ENCODE peak calls at places on chromosomes 7 and 10, in eight cellular contexts. Z, R, L, N, H, C, D and G are unnamed samples.

GRCh38 chr7:142886866-142887265 is 1.3 kb upstream of the TRPV6 start:
- DNase-seq in N (no peak), C (no peak), Z (no peak), H (no peak), D (no peak), R (no peak), L (no peak), G (no peak)

GRCh38 chr7:80581472-80581871 is 57.0 kb upstream of the CD36 start:
- DNase-seq in N (no peak), Z (no peak), L (no peak), D (no peak), H (no peak), R (peak), C (no peak), G (no peak)

GRCh38 chr7:6183006-6183405 is 89.4 kb downstream of the CYTH3 start:
- DNase-seq in H (no peak), C (no peak), D (no peak), N (no peak), R (no peak), Z (no peak), L (no peak), G (no peak)

GRCh38 chr7:49583440-49583839 is 190.0 kb upstream of the VWC2 start:
- DNase-seq in C (no peak), H (no peak), Z (no peak), R (no peak), D (no peak), L (no peak), N (no peak), G (no peak)

GRCh38 chr7:79982151-79982770 is 152.4 kb upstream of the GNAI1 start:
- DNase-seq in N (no peak), C (peak), Z (no peak), D (no peak), L (no peak), H (no peak), R (no peak), G (no peak)

GRCh38 chr10:43215758-43216455 is 51.0 kb downstream of the RASGEF1A start:
- DNase-seq in R (no peak), H (no peak), C (no peak), D (no peak), L (no peak), N (no peak), Z (peak), G (no peak)

GRCh38 chr7:39688611-39689485 is 65.5 kb downstream of the RALA start:
- DNase-seq in R (no peak), D (no peak), Z (no peak), N (no peak), L (no peak), H (no peak), C (no peak), G (no peak)

GRCh38 chr7:24476227-24476626 is 97.0 kb upstream of the PALS2 start:
- DNase-seq in C (no peak), Z (no peak), L (no peak), R (no peak), H (no peak), D (no peak), N (no peak), G (no peak)

GRCh38 chr10:86888585-86889381 is 68.6 kb downstream of the MMRN2 start:
- DNase-seq in R (no peak), N (no peak), L (no peak), C (peak), Z (no peak), H (no peak), D (no peak), G (peak)

GRCh38 chr7:137399827-137400823 is 56.6 kb upstream of the PTN start:
- DNase-seq in R (no peak), Z (no peak), D (no peak), H (no peak), N (no peak), C (no peak), L (no peak), G (no peak)

GRCh38 chr7:34425194-34425593 is 232.8 kb upstream of the NPSR1 start:
- DNase-seq in N (no peak), L (no peak), Z (no peak), H (no peak), R (no peak), D (no peak), C (no peak), G (no peak)

GRCh38 chr10:101042667-101043355 is 11.8 kb downstream of the SFXN3 start:
- DNase-seq in R (peak), Z (peak), H (peak), D (peak), C (peak), L (peak), N (peak), G (peak)

GRCh38 chr7:39051707-39052106 is 74.0 kb downstream of the POU6F2 start:
- DNase-seq in C (no peak), H (no peak), L (no peak), Z (no peak), N (no peak), R (no peak), D (no peak), G (no peak)

GRCh38 chr7:98514211-98515150 is 102.6 kb upstream of the NPTX2 start:
- DNase-seq in L (no peak), D (no peak), Z (no peak), H (no peak), N (no peak), C (no peak), R (no peak), G (no peak)

GRCh38 chr10:49272251-49273081 is 26.5 kb upstream of the C10orf71 start:
- DNase-seq in H (no peak), N (no peak), D (no peak), R (peak), Z (no peak), L (no peak), C (peak), G (no peak)

GRCh38 chr7:111732923-111733322 is 170.6 kb upstream of the IMMP2L start:
- DNase-seq in Z (no peak), N (no peak), L (no peak), D (no peak), C (no peak), H (no peak), R (no peak), G (no peak)

GRCh38 chr10:82288461-82288881 is 413.5 kb downstream of the NRG3 start:
- DNase-seq in L (no peak), C (peak), H (no peak), Z (no peak), D (no peak), N (no peak), R (no peak), G (no peak)

GRCh38 chr10:91036807-91037405 is 116.0 kb upstream of the ANKRD1 start:
- DNase-seq in C (no peak), N (no peak), R (no peak), Z (no peak), H (no peak), L (no peak), D (no peak), G (no peak)

GRCh38 chr10:49118450-49118849 is 3.1 kb upstream of the VSTM4 start:
- DNase-seq in N (no peak), Z (no peak), R (no peak), D (no peak), C (no peak), L (no peak), H (no peak), G (no peak)

GRCh38 chr10:92005978-92006377 is 82.4 kb downstream of the BTAF1 start:
- DNase-seq in C (no peak), R (no peak), L (no peak), H (no peak), N (no peak), Z (no peak), D (no peak), G (no peak)

GRCh38 chr10:34655286-34656170 is 159.6 kb downstream of the PARD3 start:
- DNase-seq in C (peak), Z (no peak), R (no peak), D (peak), N (no peak), H (no peak), L (peak), G (no peak)

GRCh38 chr7:50739744-50740455 is 42.8 kb downstream of the GRB10 start:
- DNase-seq in H (no peak), R (no peak), Z (no peak), N (peak), D (no peak), C (no peak), L (no peak), G (no peak)

GRCh38 chr7:956031-956430 is 1.6 kb upstream of the ADAP1 start:
- DNase-seq in R (peak), L (no peak), Z (peak), N (no peak), D (no peak), C (no peak), H (peak), G (no peak)

GRCh38 chr7:952548-953441 is 1.7 kb downstream of the ADAP1 start:
- DNase-seq in R (peak), N (no peak), Z (peak), L (no peak), D (no peak), C (no peak), H (peak), G (no peak)

GRCh38 chr7:951881-952547 is 2.5 kb downstream of the ADAP1 start:
- DNase-seq in C (no peak), N (no peak), L (no peak), H (peak), Z (peak), D (no peak), R (peak), G (no peak)

GRCh38 chr7:953547-954327 is 743 bp downstream of the ADAP1 start:
- DNase-seq in C (no peak), D (no peak), N (no peak), L (peak), H (peak), R (peak), Z (peak), G (no peak)

DNA sequence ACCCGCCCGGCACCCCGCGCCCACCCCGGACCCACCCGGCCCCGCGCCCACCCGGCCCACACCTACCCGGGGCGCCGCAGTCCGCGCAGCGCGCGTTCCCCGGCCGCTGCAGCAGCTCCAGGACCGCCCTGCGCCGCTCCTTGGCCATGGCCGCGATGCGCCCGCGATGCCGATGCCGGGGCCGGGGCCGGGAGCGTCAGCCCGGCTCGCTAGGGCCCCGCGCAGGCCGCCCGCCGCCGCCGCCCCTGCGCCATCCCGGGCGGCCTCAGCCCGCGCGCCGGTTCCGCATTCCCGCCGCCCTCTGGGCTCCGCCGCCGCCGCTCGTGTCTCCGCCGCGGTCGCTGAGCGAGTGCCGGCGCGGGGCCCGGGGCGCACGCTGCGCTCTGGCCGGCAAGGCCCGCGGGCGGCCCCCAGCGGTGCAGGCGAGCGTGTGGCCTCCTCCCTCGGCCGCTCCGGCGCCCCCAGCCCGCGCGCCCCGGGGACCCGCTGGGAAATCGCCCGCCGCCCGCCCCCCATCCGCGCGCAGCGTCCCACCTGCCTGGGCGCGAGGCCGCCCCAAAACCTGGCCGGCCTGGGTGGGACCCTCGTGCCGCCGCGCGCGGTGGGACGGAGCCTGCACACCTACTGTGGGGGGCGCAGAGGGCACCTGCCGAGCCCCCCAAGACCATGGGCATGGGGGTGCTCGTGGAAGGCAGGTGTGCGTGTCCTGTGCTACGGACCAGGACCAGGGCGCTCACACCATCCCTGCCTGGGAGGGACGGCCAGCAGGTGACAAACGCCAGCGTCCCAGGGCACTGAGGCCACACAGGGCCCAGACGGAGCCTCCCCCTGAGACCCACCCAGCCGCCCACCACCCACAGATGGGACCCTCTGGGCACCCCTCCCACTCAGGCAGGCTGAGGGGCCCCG is at the start of gene ADAP1:
- DNase-seq in C (no peak), N (peak), H (peak), L (peak), R (peak), Z (peak), D (peak), G (peak)
- TF ChIP-seq CTCF in C (peak), N (peak), H (no peak), L (no peak), R (no peak), Z (peak), D (peak), G (no peak)

DNA sequence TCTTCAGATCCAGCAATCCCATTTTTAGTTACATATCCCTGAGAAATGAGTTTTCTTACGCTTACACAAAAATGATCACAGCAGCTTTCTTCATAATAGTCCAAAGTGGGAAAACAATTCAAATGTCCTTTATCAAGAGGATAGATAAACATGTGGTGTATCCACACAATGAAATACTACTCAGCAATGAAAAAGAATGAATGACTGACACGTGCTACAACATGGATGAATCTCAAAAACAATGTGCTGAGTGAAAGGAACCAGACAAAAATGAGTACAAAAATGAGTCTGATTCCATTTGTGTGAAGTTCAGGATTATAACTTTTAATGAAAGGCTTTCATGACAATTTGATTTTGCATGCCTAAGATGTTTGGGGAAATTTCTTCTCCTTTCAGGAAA is 139.1 kb downstream of the WNT2 start:
- DNase-seq in D (no peak), R (no peak), N (no peak), C (no peak), Z (no peak), L (no peak), H (no peak), G (no peak)
- TF ChIP-seq CTCF in D (no peak), R (no peak), N (no peak), C (no peak), Z (no peak), L (no peak), H (no peak), G (no peak)

GRCh38 chr7:148485618-148486017 is 104.9 kb upstream of the C7orf33 start:
- DNase-seq in R (no peak), H (no peak), D (no peak), N (no peak), C (no peak), L (peak), Z (no peak), G (no peak)
- TF ChIP-seq CTCF in R (no peak), H (no peak), D (no peak), N (no peak), C (no peak), L (no peak), Z (peak), G (no peak)

DNA sequence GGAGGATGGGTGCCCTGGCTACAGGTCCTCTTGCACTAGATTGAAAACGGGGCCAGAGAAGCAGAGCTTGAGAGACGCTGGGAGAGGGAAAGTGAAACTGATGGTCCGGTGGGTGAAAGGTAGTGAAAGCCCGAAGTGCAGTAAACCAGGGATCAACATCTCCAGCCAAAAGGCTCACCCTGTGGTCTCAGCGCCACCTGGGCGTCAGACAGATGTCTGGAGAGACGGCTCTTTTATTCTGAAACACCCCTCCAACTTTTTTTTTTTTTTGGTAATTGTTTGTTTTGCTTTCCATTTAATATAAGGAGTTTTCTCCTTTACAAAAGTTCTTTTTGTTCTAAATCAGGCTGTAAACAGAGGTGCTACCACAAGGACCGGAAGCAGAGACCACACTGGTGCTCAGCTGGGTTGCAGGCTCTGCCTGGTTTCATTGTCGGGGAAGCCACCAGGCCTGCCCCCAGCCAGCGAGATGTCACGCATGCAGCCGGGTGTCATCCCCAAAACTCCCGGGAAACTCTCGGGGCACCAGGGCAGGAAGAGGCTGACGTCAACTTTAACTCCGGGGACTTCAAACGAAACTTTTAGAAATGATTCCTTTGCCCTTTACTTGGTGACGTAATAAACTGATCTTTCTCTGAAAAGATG is 11.2 kb downstream of the IL2RA start:
- DNase-seq in H (peak), D (no peak), Z (no peak), N (peak), L (peak), R (peak), C (peak), G (peak)
- TF ChIP-seq CTCF in H (no peak), D (no peak), Z (peak), N (no peak), L (peak), R (peak), C (peak), G (peak)

GRCh38 chr10:12255048-12255447 is 59.1 kb downstream of the CDC123 start:
- DNase-seq in D (no peak), R (no peak), L (no peak), C (no peak), Z (no peak), N (no peak), H (no peak), G (no peak)

GRCh38 chr10:12250181-12250580 is 54.2 kb downstream of the CDC123 start:
- DNase-seq in D (no peak), R (no peak), Z (peak), C (no peak), N (no peak), H (no peak), L (no peak), G (no peak)

GRCh38 chr10:12251581-12251980 is 55.6 kb downstream of the CDC123 start:
- DNase-seq in D (no peak), C (no peak), H (no peak), Z (peak), R (no peak), N (no peak), L (no peak), G (no peak)

DNA sequence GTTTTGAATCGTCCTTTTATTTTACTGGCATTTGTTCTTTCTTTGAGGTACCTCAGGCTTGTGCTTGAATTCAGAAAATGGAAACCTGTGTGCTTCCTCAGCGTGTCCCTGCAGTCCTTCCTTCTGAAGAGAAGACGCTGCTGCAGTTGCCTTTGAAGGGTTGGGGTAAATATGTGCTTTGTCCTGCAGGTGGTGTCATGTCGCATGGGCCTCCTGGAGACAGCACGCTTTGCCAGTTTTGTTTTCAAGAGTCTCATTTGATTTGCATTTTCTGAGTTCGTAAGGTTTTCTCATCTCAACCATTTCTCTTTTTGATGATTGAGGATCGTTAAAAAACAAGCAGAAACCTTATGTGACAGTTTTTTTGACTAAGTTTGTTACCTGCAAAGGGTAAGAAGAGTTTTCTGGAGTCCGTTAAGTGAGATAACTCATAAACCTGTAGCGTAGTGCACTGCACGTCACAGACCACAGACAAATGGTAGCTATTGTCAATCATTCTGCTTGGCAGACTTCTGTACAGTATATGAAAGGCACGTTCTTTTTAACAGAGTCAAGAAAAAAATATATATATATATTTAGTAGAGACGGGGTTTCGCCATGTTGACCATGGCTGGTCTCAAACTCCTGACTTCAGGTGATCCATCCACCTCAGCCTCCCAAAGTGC is 57.0 kb downstream of the CDC123 start:
- DNase-seq in L (no peak), R (no peak), C (peak), N (no peak), H (no peak), D (no peak), Z (peak), G (no peak)
- TF ChIP-seq CTCF in L (peak), R (no peak), C (peak), N (no peak), H (no peak), D (peak), Z (peak), G (peak)

DNA sequence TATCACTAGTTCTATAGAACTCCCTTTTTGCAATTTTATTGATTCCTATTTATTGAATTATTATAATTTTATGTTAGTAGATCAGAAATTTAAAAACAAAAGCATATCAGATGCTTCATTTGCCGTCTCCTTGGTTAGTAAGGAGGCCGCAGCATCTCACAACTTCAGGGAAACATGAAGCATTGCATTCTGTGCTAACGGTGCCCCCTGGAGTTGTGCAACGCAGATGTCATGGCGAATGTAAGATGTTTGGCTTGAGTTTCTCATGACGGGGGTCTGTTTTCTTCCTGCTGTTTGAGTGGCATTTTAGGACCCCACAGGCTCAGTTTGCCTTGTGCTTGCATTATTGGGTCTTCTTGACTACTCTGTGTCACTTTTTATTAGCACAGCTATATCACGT is 124.8 kb downstream of the CNNM2 start:
- DNase-seq in C (no peak), L (no peak), N (no peak), Z (no peak), R (no peak), H (no peak), D (no peak), G (no peak)
- TF ChIP-seq CTCF in C (peak), L (no peak), N (no peak), Z (peak), R (no peak), H (no peak), D (no peak), G (no peak)